ENCODE peak calls at places on chromosomes 1 and 21, in five cellular contexts. L is cardiac muscle cell, K is left lung, Z is upper lobe of right lung, M is thyroid gland. Y is an unnamed sample. For H3K4me1, the result is how much of the 10 kb centered on the place peaks cover.

GRCh38 chr1:113198806-113199205 is 125.8 kb downstream of the LRIG2 start:
- DNase-seq in L (no peak), K (no peak), Z (no peak), M (no peak), Y (no peak)

GRCh38 chr1:150150511-150151021 is 850 bp downstream of the PLEKHO1 start:
- DNase-seq in L (peak), K (peak), Z (peak), M (peak), Y (peak)

GRCh38 chr1:63822540-63822939 is 48.7 kb downstream of the ROR1 start:
- DNase-seq in L (no peak), K (no peak), Z (no peak), M (no peak), Y (no peak)

GRCh38 chr1:201877877-201878339 is 10.8 kb upstream of the SHISA4 start:
- DNase-seq in L (peak), K (no peak), Z (no peak), M (peak), Y (no peak)

GRCh38 chr1:234699795-234700665 is 90.1 kb upstream of the IRF2BP2 start:
- DNase-seq in L (peak), K (no peak), Z (no peak), M (no peak), Y (no peak)

GRCh38 chr1:8357329-8358101 is 39.6 kb downstream of the SLC45A1 start:
- DNase-seq in L (no peak), K (no peak), Z (no peak), M (no peak), Y (no peak)

GRCh38 chr21:34782666-34783365 is 114.0 kb downstream of the CLIC6 start:
- DNase-seq in L (no peak), K (no peak), Z (no peak), M (no peak), Y (no peak)

GRCh38 chr1:119805746-119806145 is 5.5 kb downstream of the REG4 start:
- DNase-seq in L (no peak), K (peak), Z (no peak), M (no peak), Y (no peak)

GRCh38 chr1:153962088-153963029 is 978 bp downstream of the SLC39A1 start:
- DNase-seq in L (no peak), K (no peak), Z (no peak), M (peak), Y (no peak)

GRCh38 chr1:42148166-42148565 is 5.0 kb upstream of the GUCA2B start:
- DNase-seq in L (no peak), K (no peak), Z (no peak), M (no peak), Y (no peak)

GRCh38 chr1:53367503-53368313 is 39.8 kb upstream of the LRP8 start:
- DNase-seq in L (peak), K (no peak), Z (peak), M (no peak), Y (no peak)

DNA sequence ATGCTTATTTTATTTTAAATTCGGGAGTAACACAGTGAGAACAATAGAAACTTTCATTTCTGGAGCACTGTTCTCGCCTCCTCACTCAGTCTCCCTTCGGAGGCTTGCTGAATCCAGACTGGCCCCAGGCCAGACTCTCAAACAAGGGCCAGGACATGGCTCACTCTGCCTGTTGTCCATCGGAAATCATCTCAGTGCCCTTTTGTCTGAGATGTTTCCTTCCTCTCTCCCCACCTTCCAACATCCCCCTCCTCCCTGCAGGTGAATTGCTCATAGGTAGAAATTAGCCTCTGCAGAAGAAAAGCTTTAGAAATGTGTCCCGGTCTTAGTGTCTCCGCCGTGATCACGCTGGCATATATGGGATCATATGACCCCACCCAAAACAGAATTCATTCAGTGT is 55.2 kb downstream of the ERG start:
- DNase-seq in L (no peak), K (no peak), Z (no peak), M (no peak), Y (no peak)
- H3K4me1 ChIP-seq in L (under half), K (under half), Z (under half), M (under half), Y (under half)

GRCh38 chr1:74236440-74236839 is 1.3 kb downstream of the TNNI3K start:
- DNase-seq in L (no peak), K (no peak), Z (no peak), M (no peak), Y (no peak)
- H3K4me3 ChIP-seq in L (no peak), K (no peak), Z (no peak), M (no peak), Y (no peak)

DNA sequence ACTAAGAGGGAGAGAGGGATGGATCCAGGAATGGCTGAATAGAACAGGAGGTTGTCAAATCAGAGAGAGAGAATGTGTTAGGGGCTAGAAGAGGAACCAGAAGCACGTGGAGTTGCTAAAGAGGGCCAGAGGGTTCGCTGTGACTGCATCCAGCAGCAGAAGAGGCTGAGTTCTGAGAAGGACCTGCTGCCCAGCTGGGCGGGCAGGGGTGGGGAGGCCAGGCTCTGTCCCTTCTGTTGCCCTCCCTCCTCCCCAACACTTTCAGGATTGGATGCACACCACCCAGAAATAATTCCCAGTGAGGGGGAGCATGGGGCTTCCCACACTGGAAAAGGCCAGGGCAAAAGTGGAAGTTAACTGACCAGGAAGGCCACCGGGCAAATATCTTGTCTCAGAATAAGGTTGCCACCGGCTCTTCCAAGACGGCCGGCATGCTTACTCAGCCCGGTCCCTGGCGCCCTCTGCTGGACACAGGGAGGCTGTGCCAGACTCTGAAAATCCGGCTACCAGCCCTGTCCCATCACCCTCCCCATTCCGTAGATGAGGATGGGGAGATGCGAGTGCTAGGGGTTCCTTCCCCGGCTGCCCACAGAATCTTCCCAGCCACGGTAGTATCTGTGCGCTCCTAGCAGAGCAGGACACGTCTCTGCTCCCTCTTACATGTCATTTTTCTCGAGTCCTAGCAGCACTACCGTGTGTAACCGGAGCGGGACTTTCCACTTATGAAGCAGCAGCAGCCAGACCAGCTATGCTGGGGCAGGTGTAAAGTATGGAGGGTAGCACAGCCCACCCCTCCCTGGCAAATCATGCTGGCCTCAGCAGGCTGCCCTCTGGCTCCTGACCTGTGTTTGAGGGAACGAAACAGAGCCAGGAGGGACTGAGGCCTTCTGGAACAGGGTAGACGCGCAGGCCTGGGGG is 46.8 kb upstream of the A3GALT2 start:
- DNase-seq in L (peak), K (peak), Z (peak), M (peak), Y (peak)
- H3K27ac ChIP-seq in L (no peak), K (peak), Z (no peak), M (no peak), Y (no peak)

GRCh38 chr1:61412601-61413000 is 312.3 kb downstream of the TM2D1 start:
- DNase-seq in L (no peak), K (no peak), Z (no peak), M (no peak), Y (no peak)
- H3K4me1 ChIP-seq in L (under half), K (under half), Z (under half), M (under half), Y (under half)

DNA sequence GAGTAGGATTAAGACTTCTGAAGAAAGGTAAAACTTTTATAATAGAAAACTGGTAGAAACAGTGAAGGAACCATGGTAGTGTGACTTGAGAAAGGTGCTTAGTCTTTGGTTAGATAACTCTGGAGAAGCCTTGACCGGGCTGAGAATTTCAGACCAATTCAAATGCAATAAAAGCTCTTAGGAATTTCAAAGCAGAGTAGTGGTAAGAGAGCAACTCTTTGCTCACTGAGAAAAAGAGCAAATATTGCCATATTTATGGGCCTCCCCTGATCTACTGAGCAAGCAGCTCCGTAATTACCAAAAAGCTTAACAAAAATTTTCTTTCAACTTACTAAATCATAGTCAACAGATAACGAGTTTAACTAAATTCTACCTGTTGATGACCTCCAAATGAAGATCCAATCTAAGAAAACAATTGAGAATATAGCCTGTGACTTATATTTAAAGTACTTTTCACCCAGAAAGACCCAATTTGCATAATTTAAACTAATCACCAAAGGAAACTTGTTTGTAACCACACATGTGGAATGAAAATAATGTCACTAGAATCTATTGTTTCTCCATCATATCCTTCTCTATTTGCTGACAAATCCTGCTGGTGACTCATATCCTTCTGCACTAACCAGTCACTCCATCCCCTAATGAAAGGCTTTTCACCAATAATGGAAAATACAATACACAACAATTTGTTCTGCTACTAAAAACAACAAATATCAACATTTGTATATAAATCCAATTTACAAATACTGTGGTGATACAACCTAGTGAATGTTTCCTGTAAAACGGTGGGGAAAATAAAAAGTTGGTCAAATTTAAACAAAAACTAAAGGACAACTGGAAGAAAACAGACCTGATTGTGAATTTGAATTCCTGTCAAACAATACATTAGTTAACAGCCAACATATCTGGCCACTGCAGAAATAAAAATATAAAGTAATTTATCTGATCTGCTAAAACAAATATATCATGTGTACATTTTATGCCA is 6.6 kb downstream of the PTP4A2 start:
- DNase-seq in L (no peak), K (no peak), Z (no peak), M (no peak), Y (no peak)
- H3K4me3 ChIP-seq in L (no peak), K (no peak), Z (no peak), M (no peak), Y (peak)

DNA sequence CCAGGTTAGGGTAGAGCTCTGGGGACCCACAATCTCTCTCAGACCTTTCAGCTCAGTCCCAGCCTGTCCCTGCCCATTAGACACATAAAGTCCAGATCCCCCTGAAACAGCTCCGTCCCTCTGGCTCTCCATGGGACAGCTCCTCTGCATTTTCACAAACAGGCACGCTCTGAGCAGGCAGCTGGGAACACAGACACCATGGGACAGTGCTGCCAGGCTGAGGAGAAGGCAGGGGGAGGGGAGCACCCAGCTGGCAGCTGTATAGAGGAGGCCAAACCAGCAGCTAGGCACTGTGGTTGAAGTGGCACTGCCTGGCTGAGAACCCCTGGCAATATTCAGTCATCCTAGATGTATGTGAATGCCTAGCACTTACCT is 2.0 kb downstream of the TMEM63A start:
- DNase-seq in L (no peak), K (no peak), Z (no peak), M (peak), Y (no peak)
- H3K27ac ChIP-seq in L (no peak), K (peak), Z (peak), M (no peak), Y (peak)

GRCh38 chr1:1857096-1857703 is 33.7 kb downstream of the GNB1 start:
- DNase-seq in L (no peak), K (no peak), Z (no peak), M (no peak), Y (no peak)
- H3K4me1 ChIP-seq in L (under half), K (under half), Z (half or more), M (under half), Y (under half)

DNA sequence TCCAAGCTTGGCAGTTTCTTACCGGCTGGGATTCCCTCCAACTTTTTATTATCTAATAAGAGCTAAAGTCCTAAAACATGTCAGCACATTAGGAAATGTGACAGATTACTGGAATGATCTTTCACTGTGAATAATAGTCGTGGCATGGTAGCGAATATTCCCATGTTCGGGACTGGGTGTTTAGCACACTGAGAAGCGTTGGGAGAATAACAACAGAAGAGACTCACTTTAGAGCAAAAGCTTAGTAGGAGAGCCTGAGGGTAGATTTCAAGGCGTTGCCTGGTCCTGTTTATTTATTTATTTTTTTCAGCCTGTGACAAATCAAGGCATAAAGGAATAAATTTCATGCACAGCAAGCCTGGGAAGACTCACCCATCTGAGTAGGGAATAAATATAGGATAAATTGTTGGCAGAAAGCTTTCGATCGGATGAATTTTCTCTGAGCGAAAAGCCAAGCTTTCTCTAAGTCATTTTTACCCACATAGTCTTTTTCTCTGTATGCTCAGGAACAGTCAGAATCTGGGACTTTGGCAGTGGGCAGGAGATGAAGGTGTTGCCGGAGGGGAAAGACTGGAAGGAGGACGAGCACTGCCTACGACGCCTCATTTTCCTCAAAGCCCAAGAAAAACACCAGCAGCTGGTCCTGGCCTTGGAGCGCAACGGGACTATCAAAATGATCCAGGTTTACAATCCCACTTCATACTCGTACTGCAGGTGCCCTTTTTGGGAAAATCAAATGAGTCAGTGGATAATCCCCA is 97.1 kb downstream of the WDR64 start:
- DNase-seq in L (no peak), K (no peak), Z (no peak), M (no peak), Y (no peak)
- H3K4me3 ChIP-seq in L (no peak), K (no peak), Z (peak), M (no peak), Y (no peak)

Y was measured in effector memory CD4-positive, alpha-beta T cell.